ENCODE peak calls at places on chromosomes 13 and 19, in nine cellular contexts. J, T, K, B, Q, P, I, M and S are unnamed samples.

GRCh38 chr19:991174-991931 is 7.2 kb downstream of the WDR18 start:
- DNase-seq in J (peak; percentile 38), T (no peak), K (no peak), B (peak; percentile 41), Q (peak; percentile 71), P (peak; percentile 75), I (no peak), M (no peak), S (peak; percentile 88)

GRCh38 chr13:98174321-98174720 is 2.7 kb downstream of the RNF113B start:
- DNase-seq in J (no peak), T (no peak), K (no peak), B (no peak), Q (no peak), P (no peak), I (no peak), M (no peak), S (no peak)

GRCh38 chr19:31641591-31641990 is 292.4 kb upstream of the TSHZ3 start:
- DNase-seq in J (no peak), T (no peak), K (no peak), B (no peak), Q (no peak), P (no peak), I (no peak), M (no peak), S (no peak)

GRCh38 chr13:68304287-68304893 is 1074.3 kb upstream of the PCDH9 start:
- DNase-seq in J (no peak), T (no peak), K (peak; percentile 15), B (peak; percentile 39), Q (peak; percentile 27), P (peak; percentile 44), I (no peak), M (peak; percentile 9), S (peak; percentile 74)

GRCh38 chr19:29690842-29691241 is 24.2 kb downstream of the C19orf12 start:
- DNase-seq in J (peak; percentile 48), T (no peak), K (peak; percentile 69), B (peak; percentile 67), Q (no peak), P (peak; percentile 83), I (no peak), M (no peak), S (peak; percentile 53)

GRCh38 chr13:77729502-77730221 is 32.2 kb downstream of the SLAIN1 start:
- DNase-seq in J (no peak), T (no peak), K (no peak), B (no peak), Q (no peak), P (no peak), I (no peak), M (no peak), S (no peak)

GRCh38 chr19:746208-746819 is 4.6 kb upstream of the MISP start:
- DNase-seq in J (no peak), T (no peak), K (no peak), B (no peak), Q (no peak), P (no peak), I (no peak), M (no peak), S (no peak)

GRCh38 chr13:24254151-24254810 is 55.1 kb upstream of the C1QTNF9 start:
- DNase-seq in J (peak; percentile 64), T (no peak), K (peak; percentile 32), B (peak; percentile 98), Q (no peak), P (no peak), I (no peak), M (no peak), S (no peak)

GRCh38 chr19:47353307-47353712 is 4.2 kb downstream of the DHX34 start:
- DNase-seq in J (no peak), T (no peak), K (no peak), B (no peak), Q (peak; percentile 30), P (no peak), I (no peak), M (no peak), S (no peak)

GRCh38 chr13:65600702-65601101 is 1629.4 kb downstream of the PCDH9 start:
- DNase-seq in J (no peak), T (no peak), K (no peak), B (no peak), Q (no peak), P (peak; percentile 1), I (no peak), M (no peak), S (no peak)

GRCh38 chr13:33369073-33369472 is 83.5 kb upstream of the STARD13 start:
- DNase-seq in J (no peak), T (no peak), K (no peak), B (no peak), Q (no peak), P (no peak), I (no peak), M (no peak), S (no peak)

GRCh38 chr13:41788552-41788951 is 172.4 kb downstream of the VWA8 start:
- DNase-seq in J (no peak), T (no peak), K (peak; percentile 33), B (peak; percentile 8), Q (no peak), P (no peak), I (no peak), M (no peak), S (no peak)

GRCh38 chr13:109919715-109920375 is 133.5 kb upstream of the IRS2 start:
- DNase-seq in J (no peak), T (no peak), K (no peak), B (no peak), Q (no peak), P (no peak), I (no peak), M (no peak), S (no peak)

GRCh38 chr13:47672245-47672975 is 328.7 kb downstream of the SUCLA2 start:
- DNase-seq in J (no peak), T (peak; percentile 16), K (no peak), B (no peak), Q (no peak), P (no peak), I (no peak), M (no peak), S (no peak)

GRCh38 chr19:662207-662961 is 630 bp downstream of the RNF126 start:
- DNase-seq in J (peak; percentile 76), T (no peak), K (peak; percentile 55), B (peak; percentile 63), Q (peak; percentile 68), P (peak; percentile 46), I (no peak), M (no peak), S (peak; percentile 48)

GRCh38 chr13:110471833-110472162 is 89.7 kb downstream of the RAB20 start:
- DNase-seq in J (no peak), T (no peak), K (no peak), B (peak; percentile 86), Q (no peak), P (no peak), I (no peak), M (no peak), S (no peak)

GRCh38 chr13:113584205-113584869 is at the start of gene TFDP1:
- DNase-seq in J (peak; percentile 55), T (peak; percentile 11), K (peak; percentile 88), B (peak; percentile 97), Q (peak; percentile 97), P (peak; percentile 89), I (no peak), M (peak; percentile 85), S (peak; percentile 87)

GRCh38 chr19:53285087-53285486 is 17.6 kb upstream of the VN1R4 start:
- DNase-seq in J (no peak), T (no peak), K (no peak), B (no peak), Q (no peak), P (no peak), I (no peak), M (no peak), S (no peak)

GRCh38 chr19:3964256-3965194 is 6.4 kb downstream of the DAPK3 start:
- DNase-seq in J (no peak), T (no peak), K (no peak), B (no peak), Q (no peak), P (no peak), I (no peak), M (no peak), S (no peak)

GRCh38 chr19:39277598-39277997 is 9.4 kb downstream of the IFNL2 start:
- DNase-seq in J (no peak), T (no peak), K (no peak), B (no peak), Q (no peak), P (peak; percentile 61), I (no peak), M (no peak), S (no peak)

GRCh38 chr13:106468207-106468606 is 67.3 kb downstream of the EFNB2 start:
- DNase-seq in J (no peak), T (no peak), K (no peak), B (no peak), Q (no peak), P (no peak), I (no peak), M (peak; percentile 43), S (no peak)

GRCh38 chr13:73765651-73766384 is 368.4 kb downstream of the KLF12 start:
- DNase-seq in J (peak; percentile 91), T (no peak), K (peak; percentile 49), B (no peak), Q (peak; percentile 64), P (no peak), I (peak; percentile 74), M (peak; percentile 11), S (peak; percentile 78)

GRCh38 chr13:75685239-75685697 is 49.1 kb downstream of the LMO7 start:
- DNase-seq in J (no peak), T (peak; percentile 56), K (no peak), B (no peak), Q (peak; percentile 23), P (peak; percentile 52), I (no peak), M (no peak), S (no peak)

GRCh38 chr19:56076413-56076998 is 44.6 kb downstream of the ZNF787 start:
- DNase-seq in J (peak; percentile 19), T (peak; percentile 10), K (peak; percentile 22), B (peak; percentile 57), Q (peak; percentile 70), P (peak; percentile 70), I (no peak), M (peak; percentile 66), S (peak; percentile 56)

GRCh38 chr19:3671680-3672574 is 28.3 kb downstream of the PIP5K1C start:
- DNase-seq in J (no peak), T (no peak), K (no peak), B (no peak), Q (no peak), P (no peak), I (peak; percentile 49), M (peak; percentile 67), S (no peak)

GRCh38 chr13:96898855-96899254 is 95.4 kb downstream of the OXGR1 start:
- DNase-seq in J (no peak), T (no peak), K (no peak), B (no peak), Q (peak; percentile 55), P (no peak), I (no peak), M (no peak), S (no peak)

GRCh38 chr13:85995788-85996418 is 196.7 kb upstream of the SLITRK6 start:
- DNase-seq in J (no peak), T (no peak), K (no peak), B (no peak), Q (no peak), P (no peak), I (no peak), M (no peak), S (peak; percentile 11)

GRCh38 chr13:41060723-41061074 is 610 bp upstream of the WBP4 start:
- DNase-seq in J (peak; percentile 81), T (no peak), K (peak; percentile 77), B (peak; percentile 93), Q (peak; percentile 65), P (peak; percentile 83), I (peak; percentile 82), M (peak; percentile 53), S (peak; percentile 66)

GRCh38 chr19:54462072-54462712 is 1.4 kb downstream of the LENG9 start:
- DNase-seq in J (no peak), T (no peak), K (no peak), B (no peak), Q (no peak), P (no peak), I (no peak), M (no peak), S (no peak)

GRCh38 chr19:3275068-3275582 is 50.7 kb downstream of the CELF5 start:
- DNase-seq in J (no peak), T (no peak), K (peak; percentile 78), B (peak; percentile 27), Q (peak; percentile 90), P (peak; percentile 42), I (no peak), M (no peak), S (peak; percentile 76)

GRCh38 chr19:35051796-35052195 is 10.3 kb downstream of the HPN start:
- DNase-seq in J (no peak), T (no peak), K (no peak), B (no peak), Q (no peak), P (no peak), I (no peak), M (no peak), S (no peak)